ENCODE peak calls at places on chromosomes 7 and 10, in eight cellular contexts. One of them, this sample, is unnamed.

GRCh38 chr10:104735036-104735435 is 93.9 kb downstream of the SORCS3 start:
- DNase-seq in memory B cell: no peak
- DNase-seq in stomach: no peak
- DNase-seq in AG20443: no peak
- DNase-seq in NCI-H774: no peak
- DNase-seq in IMR-90: no peak
- DNase-seq in left lung: peak; percentile 32
- DNase-seq in EL: no peak
- DNase-seq in this sample: no peak

GRCh38 chr7:151520419-151521229 is 929 bp upstream of the RHEB start:
- DNase-seq in memory B cell: no peak
- DNase-seq in stomach: peak; percentile 57
- DNase-seq in AG20443: peak; percentile 51
- DNase-seq in NCI-H774: peak; percentile 31
- DNase-seq in IMR-90: no peak
- DNase-seq in left lung: peak; percentile 68
- DNase-seq in EL: peak; percentile 40
- DNase-seq in this sample: peak; percentile 55

GRCh38 chr10:107653832-107654287 is 489.4 kb upstream of the SORCS1 start:
- DNase-seq in memory B cell: peak; percentile 8
- DNase-seq in stomach: no peak
- DNase-seq in AG20443: peak; percentile 49
- DNase-seq in NCI-H774: no peak
- DNase-seq in IMR-90: peak; percentile 5
- DNase-seq in left lung: no peak
- DNase-seq in EL: peak; percentile 49
- DNase-seq in this sample: peak; percentile 62

GRCh38 chr10:121054876-121055275 is 203.7 kb downstream of the WDR11 start:
- DNase-seq in memory B cell: no peak
- DNase-seq in stomach: peak; percentile 45
- DNase-seq in AG20443: no peak
- DNase-seq in NCI-H774: no peak
- DNase-seq in IMR-90: no peak
- DNase-seq in left lung: no peak
- DNase-seq in EL: no peak
- DNase-seq in this sample: no peak

GRCh38 chr7:74412603-74413002 is 41.1 kb upstream of the GTF2IRD1 start:
- DNase-seq in memory B cell: no peak
- DNase-seq in stomach: no peak
- DNase-seq in AG20443: no peak
- DNase-seq in NCI-H774: no peak
- DNase-seq in IMR-90: peak; percentile 46
- DNase-seq in left lung: no peak
- DNase-seq in EL: peak; percentile 24
- DNase-seq in this sample: no peak

GRCh38 chr7:22074961-22075360 is 129.3 kb upstream of the CDCA7L start:
- DNase-seq in memory B cell: no peak
- DNase-seq in stomach: no peak
- DNase-seq in AG20443: no peak
- DNase-seq in NCI-H774: no peak
- DNase-seq in IMR-90: no peak
- DNase-seq in left lung: no peak
- DNase-seq in EL: no peak
- DNase-seq in this sample: no peak

GRCh38 chr7:92631067-92631829 is 41.1 kb upstream of the FAM133B start:
- DNase-seq in memory B cell: no peak
- DNase-seq in stomach: no peak
- DNase-seq in AG20443: no peak
- DNase-seq in NCI-H774: no peak
- DNase-seq in IMR-90: no peak
- DNase-seq in left lung: no peak
- DNase-seq in EL: no peak
- DNase-seq in this sample: no peak

GRCh38 chr7:47266131-47266706 is 315.7 kb downstream of the TNS3 start:
- DNase-seq in memory B cell: peak; percentile 52
- DNase-seq in stomach: peak; percentile 63
- DNase-seq in AG20443: peak; percentile 81
- DNase-seq in NCI-H774: peak; percentile 40
- DNase-seq in IMR-90: peak; percentile 68
- DNase-seq in left lung: peak; percentile 58
- DNase-seq in EL: peak; percentile 72
- DNase-seq in this sample: peak; percentile 70

GRCh38 chr10:88528196-88528595 is 54.9 kb downstream of the RNLS start:
- DNase-seq in memory B cell: no peak
- DNase-seq in stomach: no peak
- DNase-seq in AG20443: no peak
- DNase-seq in NCI-H774: no peak
- DNase-seq in IMR-90: no peak
- DNase-seq in left lung: no peak
- DNase-seq in EL: peak; percentile 4
- DNase-seq in this sample: no peak